ENCODE peak calls at places on chromosomes 4 and X, in ten cellular contexts. One of them, this sample, is unnamed.

GRCh38 chrX:76202471-76202870 is 29.6 kb downstream of the PBDC1 start:
- DNase-seq in kidney epithelial cell: no peak
- DNase-seq in suprapubic skin: no peak
- DNase-seq in activated T-cell treated with anti-CD3 and anti-CD28 coated beads for 1 hour: no peak
- DNase-seq in AG20443: no peak
- DNase-seq in NAMALWA: no peak
- DNase-seq in EH: peak
- DNase-seq in astrocyte of the spinal cord: no peak
- DNase-seq in NCI-H1092 treated with DMSO at 0.1 percent for 48 hours: no peak
- DNase-seq in activated CD4-positive, alpha-beta T cell treated with anti-CD3 and anti-CD28 coated beads, Interleukin-2, amount 50 U/mL, for 4 hours: no peak
- DNase-seq in this sample: no peak

GRCh38 chr4:73600917-73601316 is 19.3 kb downstream of the RASSF6 start:
- DNase-seq in kidney epithelial cell: no peak
- DNase-seq in suprapubic skin: no peak
- DNase-seq in activated T-cell treated with anti-CD3 and anti-CD28 coated beads for 1 hour: no peak
- DNase-seq in AG20443: no peak
- DNase-seq in NAMALWA: no peak
- DNase-seq in EH: no peak
- DNase-seq in astrocyte of the spinal cord: no peak
- DNase-seq in NCI-H1092 treated with DMSO at 0.1 percent for 48 hours: no peak
- DNase-seq in activated CD4-positive, alpha-beta T cell treated with anti-CD3 and anti-CD28 coated beads, Interleukin-2, amount 50 U/mL, for 4 hours: no peak
- DNase-seq in this sample: no peak

GRCh38 chr4:99965674-99966350 is 15.7 kb upstream of the H2AZ1 start:
- DNase-seq in kidney epithelial cell: no peak
- DNase-seq in suprapubic skin: no peak
- DNase-seq in activated T-cell treated with anti-CD3 and anti-CD28 coated beads for 1 hour: no peak
- DNase-seq in AG20443: no peak
- DNase-seq in NAMALWA: no peak
- DNase-seq in EH: no peak
- DNase-seq in astrocyte of the spinal cord: no peak
- DNase-seq in NCI-H1092 treated with DMSO at 0.1 percent for 48 hours: no peak
- DNase-seq in activated CD4-positive, alpha-beta T cell treated with anti-CD3 and anti-CD28 coated beads, Interleukin-2, amount 50 U/mL, for 4 hours: no peak
- DNase-seq in this sample: no peak

GRCh38 chr4:114694770-114695169 is 96.2 kb downstream of the UGT8 start:
- DNase-seq in kidney epithelial cell: no peak
- DNase-seq in suprapubic skin: no peak
- DNase-seq in activated T-cell treated with anti-CD3 and anti-CD28 coated beads for 1 hour: no peak
- DNase-seq in AG20443: peak
- DNase-seq in NAMALWA: peak
- DNase-seq in EH: peak
- DNase-seq in astrocyte of the spinal cord: peak
- DNase-seq in NCI-H1092 treated with DMSO at 0.1 percent for 48 hours: peak
- DNase-seq in activated CD4-positive, alpha-beta T cell treated with anti-CD3 and anti-CD28 coated beads, Interleukin-2, amount 50 U/mL, for 4 hours: no peak
- DNase-seq in this sample: peak

GRCh38 chrX:119759333-119759766 is 962 bp downstream of the SOWAHD start:
- DNase-seq in kidney epithelial cell: no peak
- DNase-seq in suprapubic skin: no peak
- DNase-seq in activated T-cell treated with anti-CD3 and anti-CD28 coated beads for 1 hour: no peak
- DNase-seq in AG20443: no peak
- DNase-seq in NAMALWA: no peak
- DNase-seq in EH: no peak
- DNase-seq in astrocyte of the spinal cord: no peak
- DNase-seq in NCI-H1092 treated with DMSO at 0.1 percent for 48 hours: peak
- DNase-seq in activated CD4-positive, alpha-beta T cell treated with anti-CD3 and anti-CD28 coated beads, Interleukin-2, amount 50 U/mL, for 4 hours: no peak
- DNase-seq in this sample: no peak

GRCh38 chrX:84046403-84046984 is 141.5 kb downstream of the RPS6KA6 start:
- DNase-seq in kidney epithelial cell: no peak
- DNase-seq in suprapubic skin: no peak
- DNase-seq in activated T-cell treated with anti-CD3 and anti-CD28 coated beads for 1 hour: no peak
- DNase-seq in AG20443: peak
- DNase-seq in NAMALWA: peak
- DNase-seq in EH: peak
- DNase-seq in astrocyte of the spinal cord: peak
- DNase-seq in NCI-H1092 treated with DMSO at 0.1 percent for 48 hours: peak
- DNase-seq in activated CD4-positive, alpha-beta T cell treated with anti-CD3 and anti-CD28 coated beads, Interleukin-2, amount 50 U/mL, for 4 hours: no peak
- DNase-seq in this sample: peak

GRCh38 chr4:154312246-154312645 is 179.4 kb downstream of the DCHS2 start:
- DNase-seq in kidney epithelial cell: no peak
- DNase-seq in suprapubic skin: no peak
- DNase-seq in activated T-cell treated with anti-CD3 and anti-CD28 coated beads for 1 hour: no peak
- DNase-seq in AG20443: no peak
- DNase-seq in NAMALWA: no peak
- DNase-seq in EH: no peak
- DNase-seq in astrocyte of the spinal cord: no peak
- DNase-seq in NCI-H1092 treated with DMSO at 0.1 percent for 48 hours: no peak
- DNase-seq in activated CD4-positive, alpha-beta T cell treated with anti-CD3 and anti-CD28 coated beads, Interleukin-2, amount 50 U/mL, for 4 hours: no peak
- DNase-seq in this sample: no peak

GRCh38 chrX:135543924-135544323 is 23.5 kb downstream of the INTS6L start:
- DNase-seq in kidney epithelial cell: no peak
- DNase-seq in suprapubic skin: no peak
- DNase-seq in activated T-cell treated with anti-CD3 and anti-CD28 coated beads for 1 hour: peak
- DNase-seq in AG20443: no peak
- DNase-seq in NAMALWA: peak
- DNase-seq in EH: no peak
- DNase-seq in astrocyte of the spinal cord: no peak
- DNase-seq in NCI-H1092 treated with DMSO at 0.1 percent for 48 hours: no peak
- DNase-seq in activated CD4-positive, alpha-beta T cell treated with anti-CD3 and anti-CD28 coated beads, Interleukin-2, amount 50 U/mL, for 4 hours: peak
- DNase-seq in this sample: no peak

GRCh38 chrX:153539171-153539978 is 21.9 kb downstream of the ATP2B3 start:
- DNase-seq in kidney epithelial cell: no peak
- DNase-seq in suprapubic skin: no peak
- DNase-seq in activated T-cell treated with anti-CD3 and anti-CD28 coated beads for 1 hour: peak
- DNase-seq in AG20443: peak
- DNase-seq in NAMALWA: peak
- DNase-seq in EH: peak
- DNase-seq in astrocyte of the spinal cord: peak
- DNase-seq in NCI-H1092 treated with DMSO at 0.1 percent for 48 hours: peak
- DNase-seq in activated CD4-positive, alpha-beta T cell treated with anti-CD3 and anti-CD28 coated beads, Interleukin-2, amount 50 U/mL, for 4 hours: peak
- DNase-seq in this sample: peak

This sample was measured in HFFc6.